ENCODE peak calls at places on chromosomes 5 and 9, in six cellular contexts. E, Z, U, A, J and R are unnamed samples.

GRCh38 chr9:19102181-19102630 is 498 bp downstream of the HAUS6 start:
- DNase-seq in E (peak), J (peak), Z (no peak), U (no peak), A (peak), R (peak)

GRCh38 chr5:949275-949543 is 56.5 kb downstream of the TRIP13 start:
- DNase-seq in A (no peak), Z (no peak), E (no peak), U (no peak), J (no peak), R (no peak)

GRCh38 chr5:95861221-95861857 is 38.8 kb upstream of the GLRX start:
- DNase-seq in A (peak), E (no peak), J (no peak), U (no peak), Z (peak), R (no peak)

GRCh38 chr9:77897292-77897691 is 134.3 kb downstream of the GNAQ start:
- DNase-seq in E (no peak), J (no peak), Z (no peak), A (no peak), U (no peak), R (no peak)

GRCh38 chr5:172931001-172931536 is 28.2 kb upstream of the RPL26L1 start:
- DNase-seq in U (no peak), J (no peak), Z (peak), A (peak), E (no peak), R (peak)

GRCh38 chr9:136981588-136982231 is 1.1 kb upstream of the LCNL1 start:
- DNase-seq in J (no peak), E (peak), Z (no peak), U (no peak), A (no peak), R (no peak)

GRCh38 chr5:34570721-34571379 is 85.3 kb upstream of the RAI14 start:
- DNase-seq in J (no peak), U (no peak), A (peak), E (no peak), Z (no peak), R (no peak)

GRCh38 chr9:27292646-27293045 is 4.3 kb downstream of the EQTN start:
- DNase-seq in E (peak), J (no peak), A (no peak), U (no peak), Z (peak), R (no peak)

GRCh38 chr5:101950050-101950449 is 346.0 kb downstream of the SLCO4C1 start:
- DNase-seq in E (no peak), U (no peak), J (no peak), Z (no peak), A (no peak), R (no peak)

GRCh38 chr9:99824378-99825157 is 2.9 kb downstream of the NR4A3 start:
- DNase-seq in E (peak), J (peak), U (peak), Z (no peak), A (no peak), R (peak)